ENCODE peak calls at places on chromosome 10, in six cellular contexts. One of them, this sample, is unnamed.

GRCh38 chr10:89574348-89574747 is 39.0 kb upstream of the SLC16A12 start:
- DNase-seq in tibial nerve: no peak
- DNase-seq in AG04449: no peak
- DNase-seq in GM20000: no peak
- DNase-seq in bronchial epithelial cell: no peak
- DNase-seq in astrocyte of the cerebellum: no peak
- DNase-seq in this sample: no peak

GRCh38 chr10:73167557-73168485 is at the start of the genes ECD and FAM149B1:
- DNase-seq in GM20000: peak; percentile 92
- DNase-seq in astrocyte of the cerebellum: peak; percentile 87
- DNase-seq in AG04449: peak; percentile 51
- DNase-seq in bronchial epithelial cell: peak; percentile 86
- DNase-seq in tibial nerve: peak; percentile 91
- DNase-seq in this sample: peak; percentile 93

GRCh38 chr10:48309711-48310226 is 3.3 kb downstream of the MAPK8 start:
- DNase-seq in tibial nerve: no peak
- DNase-seq in GM20000: peak; percentile 51
- DNase-seq in AG04449: no peak
- DNase-seq in bronchial epithelial cell: peak; percentile 83
- DNase-seq in astrocyte of the cerebellum: no peak
- DNase-seq in this sample: no peak

GRCh38 chr10:63595072-63595471 is 73.9 kb downstream of the REEP3 start:
- DNase-seq in bronchial epithelial cell: no peak
- DNase-seq in astrocyte of the cerebellum: no peak
- DNase-seq in tibial nerve: no peak
- DNase-seq in AG04449: no peak
- DNase-seq in GM20000: no peak
- DNase-seq in this sample: no peak

GRCh38 chr10:80191589-80192270 is 13.6 kb downstream of the ANXA11 start:
- DNase-seq in tibial nerve: no peak
- DNase-seq in astrocyte of the cerebellum: no peak
- DNase-seq in GM20000: no peak
- DNase-seq in AG04449: no peak
- DNase-seq in bronchial epithelial cell: peak; percentile 88
- DNase-seq in this sample: peak; percentile 71

GRCh38 chr10:12909836-12910185 is 91.7 kb downstream of the CCDC3 start:
- DNase-seq in tibial nerve: peak; percentile 33
- DNase-seq in AG04449: no peak
- DNase-seq in bronchial epithelial cell: peak; percentile 28
- DNase-seq in astrocyte of the cerebellum: no peak
- DNase-seq in GM20000: no peak
- DNase-seq in this sample: no peak

GRCh38 chr10:23326541-23327307 is 17.9 kb downstream of the C10orf67 start:
- DNase-seq in AG04449: no peak
- DNase-seq in bronchial epithelial cell: no peak
- DNase-seq in astrocyte of the cerebellum: no peak
- DNase-seq in tibial nerve: no peak
- DNase-seq in GM20000: no peak
- DNase-seq in this sample: no peak

GRCh38 chr10:133357293-133358151 is at the start of gene FUOM:
- DNase-seq in tibial nerve: no peak
- DNase-seq in bronchial epithelial cell: no peak
- DNase-seq in AG04449: no peak
- DNase-seq in astrocyte of the cerebellum: no peak
- DNase-seq in GM20000: peak; percentile 99
- DNase-seq in this sample: peak; percentile 61

GRCh38 chr10:94225589-94225988 is 137.2 kb downstream of the NOC3L start:
- DNase-seq in tibial nerve: no peak
- DNase-seq in AG04449: no peak
- DNase-seq in astrocyte of the cerebellum: no peak
- DNase-seq in GM20000: no peak
- DNase-seq in bronchial epithelial cell: peak; percentile 24
- DNase-seq in this sample: no peak

GRCh38 chr10:89262331-89263020 is 10.9 kb upstream of the LIPA start:
- DNase-seq in tibial nerve: no peak
- DNase-seq in AG04449: peak; percentile 78
- DNase-seq in GM20000: no peak
- DNase-seq in astrocyte of the cerebellum: no peak
- DNase-seq in bronchial epithelial cell: peak; percentile 73
- DNase-seq in this sample: no peak

GRCh38 chr10:91380873-91381561 is 29.1 kb upstream of the HECTD2 start:
- DNase-seq in GM20000: no peak
- DNase-seq in bronchial epithelial cell: no peak
- DNase-seq in AG04449: no peak
- DNase-seq in tibial nerve: no peak
- DNase-seq in astrocyte of the cerebellum: no peak
- DNase-seq in this sample: no peak

GRCh38 chr10:124917168-124917938 is 24.6 kb upstream of the ZRANB1 start:
- DNase-seq in bronchial epithelial cell: peak; percentile 38
- DNase-seq in astrocyte of the cerebellum: no peak
- DNase-seq in GM20000: peak; percentile 48
- DNase-seq in AG04449: no peak
- DNase-seq in tibial nerve: peak; percentile 40
- DNase-seq in this sample: peak; percentile 33

GRCh38 chr10:1498746-1499343 is 238.5 kb downstream of the ADARB2 start:
- DNase-seq in AG04449: no peak
- DNase-seq in GM20000: no peak
- DNase-seq in tibial nerve: no peak
- DNase-seq in astrocyte of the cerebellum: no peak
- DNase-seq in bronchial epithelial cell: peak; percentile 3
- DNase-seq in this sample: no peak

GRCh38 chr10:7492660-7493046 is 81.8 kb upstream of the SFMBT2 start:
- DNase-seq in AG04449: no peak
- DNase-seq in GM20000: no peak
- DNase-seq in bronchial epithelial cell: no peak
- DNase-seq in astrocyte of the cerebellum: no peak
- DNase-seq in tibial nerve: no peak
- DNase-seq in this sample: no peak

GRCh38 chr10:122475130-122475529 is 13.8 kb downstream of the HTRA1 start:
- DNase-seq in bronchial epithelial cell: no peak
- DNase-seq in AG04449: no peak
- DNase-seq in GM20000: no peak
- DNase-seq in tibial nerve: no peak
- DNase-seq in astrocyte of the cerebellum: no peak
- DNase-seq in this sample: no peak

GRCh38 chr10:6202098-6202683 is 541 bp upstream of the PFKFB3 start:
- DNase-seq in AG04449: no peak
- DNase-seq in GM20000: peak; percentile 25
- DNase-seq in bronchial epithelial cell: no peak
- DNase-seq in astrocyte of the cerebellum: no peak
- DNase-seq in tibial nerve: no peak
- DNase-seq in this sample: no peak

GRCh38 chr10:8365935-8366911 is 311.7 kb downstream of the GATA3 start:
- DNase-seq in bronchial epithelial cell: peak; percentile 59
- DNase-seq in AG04449: no peak
- DNase-seq in GM20000: peak; percentile 27
- DNase-seq in tibial nerve: no peak
- DNase-seq in astrocyte of the cerebellum: peak; percentile 13
- DNase-seq in this sample: no peak

GRCh38 chr10:10780746-10781145 is 236.9 kb upstream of the CELF2 start:
- DNase-seq in bronchial epithelial cell: peak; percentile 36
- DNase-seq in AG04449: no peak
- DNase-seq in GM20000: no peak
- DNase-seq in tibial nerve: no peak
- DNase-seq in astrocyte of the cerebellum: no peak
- DNase-seq in this sample: no peak

GRCh38 chr10:95267261-95267660 is 23.5 kb downstream of the PDLIM1 start:
- DNase-seq in astrocyte of the cerebellum: no peak
- DNase-seq in bronchial epithelial cell: no peak
- DNase-seq in tibial nerve: no peak
- DNase-seq in GM20000: no peak
- DNase-seq in AG04449: no peak
- DNase-seq in this sample: no peak

GRCh38 chr10:124379609-124380193 is 39.0 kb downstream of the OAT start:
- DNase-seq in tibial nerve: no peak
- DNase-seq in bronchial epithelial cell: no peak
- DNase-seq in AG04449: no peak
- DNase-seq in GM20000: no peak
- DNase-seq in astrocyte of the cerebellum: no peak
- DNase-seq in this sample: no peak

GRCh38 chr10:44946201-44946600 is 13.4 kb upstream of the RASSF4 start:
- DNase-seq in AG04449: no peak
- DNase-seq in astrocyte of the cerebellum: no peak
- DNase-seq in GM20000: no peak
- DNase-seq in tibial nerve: no peak
- DNase-seq in bronchial epithelial cell: no peak
- DNase-seq in this sample: no peak

GRCh38 chr10:31578181-31578852 is 259.3 kb downstream of the ZEB1 start:
- DNase-seq in astrocyte of the cerebellum: no peak
- DNase-seq in tibial nerve: no peak
- DNase-seq in AG04449: no peak
- DNase-seq in bronchial epithelial cell: no peak
- DNase-seq in GM20000: no peak
- DNase-seq in this sample: no peak

GRCh38 chr10:71213127-71213616 is 802 bp downstream of the UNC5B start:
- DNase-seq in astrocyte of the cerebellum: peak; percentile 55
- DNase-seq in tibial nerve: peak; percentile 43
- DNase-seq in bronchial epithelial cell: peak; percentile 87
- DNase-seq in AG04449: peak; percentile 56
- DNase-seq in GM20000: peak; percentile 43
- DNase-seq in this sample: no peak

GRCh38 chr10:17257466-17258321 is 29.7 kb downstream of the VIM start:
- DNase-seq in tibial nerve: peak; percentile 88
- DNase-seq in AG04449: peak; percentile 29
- DNase-seq in GM20000: peak; percentile 45
- DNase-seq in bronchial epithelial cell: peak; percentile 62
- DNase-seq in astrocyte of the cerebellum: peak; percentile 78
- DNase-seq in this sample: peak; percentile 30

GRCh38 chr10:59557052-59557451 is 152.6 kb downstream of the SLC16A9 start:
- DNase-seq in astrocyte of the cerebellum: no peak
- DNase-seq in GM20000: no peak
- DNase-seq in AG04449: no peak
- DNase-seq in tibial nerve: no peak
- DNase-seq in bronchial epithelial cell: no peak
- DNase-seq in this sample: no peak

GRCh38 chr10:93131956-93132355 is 58.3 kb downstream of the CYP26A1 start:
- DNase-seq in astrocyte of the cerebellum: no peak
- DNase-seq in tibial nerve: no peak
- DNase-seq in GM20000: no peak
- DNase-seq in bronchial epithelial cell: no peak
- DNase-seq in AG04449: no peak
- DNase-seq in this sample: no peak

GRCh38 chr10:95508730-95509129 is 52.4 kb downstream of the SORBS1 start:
- DNase-seq in GM20000: no peak
- DNase-seq in AG04449: no peak
- DNase-seq in tibial nerve: peak; percentile 11
- DNase-seq in bronchial epithelial cell: no peak
- DNase-seq in astrocyte of the cerebellum: no peak
- DNase-seq in this sample: no peak

GRCh38 chr10:92121686-92122492 is 169.0 kb downstream of the CPEB3 start:
- DNase-seq in tibial nerve: no peak
- DNase-seq in astrocyte of the cerebellum: no peak
- DNase-seq in GM20000: no peak
- DNase-seq in bronchial epithelial cell: no peak
- DNase-seq in AG04449: no peak
- DNase-seq in this sample: no peak

GRCh38 chr10:359093-359492 is 223.8 kb downstream of the ZMYND11 start:
- DNase-seq in bronchial epithelial cell: no peak
- DNase-seq in GM20000: no peak
- DNase-seq in tibial nerve: no peak
- DNase-seq in astrocyte of the cerebellum: no peak
- DNase-seq in AG04449: no peak
- DNase-seq in this sample: no peak

GRCh38 chr10:111233439-111233838 is 156.6 kb downstream of the ADRA2A start:
- DNase-seq in AG04449: no peak
- DNase-seq in GM20000: no peak
- DNase-seq in bronchial epithelial cell: no peak
- DNase-seq in tibial nerve: no peak
- DNase-seq in astrocyte of the cerebellum: no peak
- DNase-seq in this sample: no peak

GRCh38 chr10:24513155-24513554 is 210.5 kb downstream of the ARHGAP21 start:
- DNase-seq in bronchial epithelial cell: peak; percentile 10
- DNase-seq in AG04449: no peak
- DNase-seq in astrocyte of the cerebellum: peak; percentile 26
- DNase-seq in GM20000: no peak
- DNase-seq in tibial nerve: no peak
- DNase-seq in this sample: no peak
- TF ChIP-seq CTCF in bronchial epithelial cell: peak; percentile 43
- TF ChIP-seq CTCF in AG04449: peak; percentile 42
- TF ChIP-seq CTCF in astrocyte of the cerebellum: peak; percentile 57
- TF ChIP-seq CTCF in GM20000: no peak
- TF ChIP-seq CTCF in tibial nerve: peak; percentile 18
- TF ChIP-seq CTCF in this sample: no peak

DNA sequence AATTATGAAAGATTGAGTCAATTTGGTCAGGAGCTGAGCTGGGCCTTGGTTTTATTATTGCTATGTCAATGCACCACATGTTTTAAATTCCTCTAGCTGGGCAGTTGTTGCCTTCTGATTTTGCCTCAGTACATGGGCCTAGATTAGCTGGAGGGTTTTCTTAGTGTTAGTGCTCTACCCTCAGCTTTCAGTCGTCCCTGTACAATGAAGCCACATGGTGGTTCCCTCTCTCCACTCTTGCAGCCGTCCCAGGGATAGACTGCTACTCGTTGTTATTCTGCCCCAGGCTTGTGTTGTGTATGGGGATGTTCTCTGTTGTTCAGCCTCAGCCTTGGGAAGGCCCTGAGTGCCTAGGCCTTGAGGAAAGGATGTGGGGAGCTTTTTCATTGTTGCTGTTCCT is 37.0 kb downstream of the NHLRC2 start:
- DNase-seq in AG04449: no peak
- DNase-seq in astrocyte of the cerebellum: no peak
- DNase-seq in bronchial epithelial cell: no peak
- DNase-seq in GM20000: no peak
- DNase-seq in tibial nerve: no peak
- DNase-seq in this sample: no peak
- TF ChIP-seq CTCF in AG04449: no peak
- TF ChIP-seq CTCF in astrocyte of the cerebellum: no peak
- TF ChIP-seq CTCF in bronchial epithelial cell: no peak
- TF ChIP-seq CTCF in GM20000: no peak
- TF ChIP-seq CTCF in tibial nerve: no peak
- TF ChIP-seq CTCF in this sample: no peak

GRCh38 chr10:29554660-29555059 is 80.1 kb downstream of the SVIL start:
- DNase-seq in astrocyte of the cerebellum: peak; percentile 43
- DNase-seq in bronchial epithelial cell: no peak
- DNase-seq in GM20000: no peak
- DNase-seq in AG04449: no peak
- DNase-seq in tibial nerve: no peak
- DNase-seq in this sample: no peak
- TF ChIP-seq CTCF in astrocyte of the cerebellum: peak; percentile 49
- TF ChIP-seq CTCF in bronchial epithelial cell: no peak
- TF ChIP-seq CTCF in GM20000: no peak
- TF ChIP-seq CTCF in AG04449: no peak
- TF ChIP-seq CTCF in tibial nerve: no peak
- TF ChIP-seq CTCF in this sample: no peak

DNA sequence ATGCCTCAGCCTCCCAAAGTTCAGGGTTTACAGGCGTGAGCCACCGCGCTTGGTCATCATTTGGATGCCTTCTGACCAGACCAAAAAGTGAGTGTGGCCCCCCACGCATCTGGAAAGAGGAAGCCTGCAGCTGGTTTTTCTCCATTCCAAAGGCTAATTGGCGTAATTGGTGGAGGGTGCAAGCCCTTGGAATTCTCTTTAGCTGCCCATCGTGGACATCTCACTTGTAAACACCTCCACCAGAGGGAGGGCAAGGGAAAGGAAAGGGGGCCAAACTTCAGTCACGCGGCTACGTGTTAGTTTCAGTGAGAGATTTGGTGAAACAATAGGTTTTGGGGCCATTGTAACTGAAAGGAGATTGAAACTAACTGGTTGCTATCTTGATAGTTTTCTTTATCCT is 4.1 kb upstream of the ARHGAP21 start:
- DNase-seq in bronchial epithelial cell: no peak
- DNase-seq in GM20000: no peak
- DNase-seq in tibial nerve: no peak
- DNase-seq in AG04449: no peak
- DNase-seq in astrocyte of the cerebellum: no peak
- DNase-seq in this sample: no peak
- TF ChIP-seq CTCF in bronchial epithelial cell: no peak
- TF ChIP-seq CTCF in GM20000: no peak
- TF ChIP-seq CTCF in tibial nerve: no peak
- TF ChIP-seq CTCF in AG04449: peak; percentile 31
- TF ChIP-seq CTCF in astrocyte of the cerebellum: peak; percentile 34
- TF ChIP-seq CTCF in this sample: no peak

This sample was measured in natural killer cell.